ENCODE peak calls at places on chromosome 20, in four cellular contexts. A is tibial artery, E is transverse colon, B is K562. S is an unnamed sample.
A peak's percentile ranks its signal among the peaks of the same experiment; 100 is the strongest.

GRCh38 chr20:13990465-13990864 is at the start of gene SEL1L2:
- DNase-seq in A (no peak), E (no peak), B (no peak), S (no peak)

GRCh38 chr20:50930139-50931047 is 844 bp downstream of the ADNP start:
- DNase-seq in A (peak; percentile 23), E (peak; percentile 26), B (peak; percentile 21), S (peak; percentile 85)

GRCh38 chr20:34689486-34689885 is 12.6 kb upstream of the PIGU start:
- DNase-seq in A (no peak), E (no peak), B (no peak), S (no peak)

GRCh38 chr20:25000268-25000801 is 7.8 kb upstream of the APMAP start:
- DNase-seq in A (peak; percentile 74), E (peak; percentile 38), B (no peak), S (no peak)

GRCh38 chr20:42219005-42219404 is 600.8 kb upstream of the CHD6 start:
- DNase-seq in A (no peak), E (no peak), B (no peak), S (no peak)

GRCh38 chr20:8020314-8021079 is 936 bp upstream of the TMX4 start:
- DNase-seq in A (no peak), E (no peak), B (no peak), S (no peak)

GRCh38 chr20:10671850-10672578 is 1.8 kb downstream of the JAG1 start:
- DNase-seq in A (peak; percentile 88), E (peak; percentile 74), B (peak; percentile 15), S (peak; percentile 89)

GRCh38 chr20:44646641-44647274 is 4.7 kb downstream of the ADA start:
- DNase-seq in A (no peak), E (peak; percentile 36), B (no peak), S (no peak)

GRCh38 chr20:7410150-7410549 is 530.1 kb downstream of the HAO1 start:
- DNase-seq in A (no peak), E (no peak), B (no peak), S (no peak)

GRCh38 chr20:14497004-14497403 is 159.6 kb upstream of the FLRT3 start:
- DNase-seq in A (no peak), E (no peak), B (no peak), S (no peak)

GRCh38 chr20:38117205-38117604 is 47.9 kb downstream of the TGM2 start:
- DNase-seq in A (no peak), E (no peak), B (no peak), S (no peak)

GRCh38 chr20:47379433-47380150 is 23.1 kb upstream of the ZMYND8 start:
- DNase-seq in A (no peak), E (no peak), B (peak; percentile 78), S (no peak)

GRCh38 chr20:20267685-20268429 is 100.0 kb upstream of the INSM1 start:
- DNase-seq in A (peak; percentile 55), E (no peak), B (no peak), S (no peak)

GRCh38 chr20:20736303-20736702 is 23.9 kb upstream of the RALGAPA2 start:
- DNase-seq in A (no peak), E (no peak), B (no peak), S (no peak)

DNA sequence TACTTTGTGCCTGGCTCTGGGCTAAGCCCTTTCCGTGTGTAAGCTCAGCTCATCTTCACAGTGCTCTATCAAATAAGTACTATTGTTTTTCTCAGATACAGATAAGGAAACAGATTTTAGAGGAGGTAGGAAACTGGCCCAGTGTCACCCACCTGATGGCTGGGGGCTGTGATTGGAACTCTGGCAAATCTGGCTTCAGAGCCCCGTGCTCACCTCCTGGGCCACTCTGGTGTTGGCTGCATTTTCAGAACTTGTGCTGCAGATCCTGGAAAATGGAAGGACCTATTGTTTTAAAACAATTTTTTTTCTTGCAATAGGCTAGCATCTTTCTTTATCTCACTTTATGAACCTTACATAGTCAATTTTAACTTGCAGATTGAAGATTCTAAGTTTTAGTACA is 5.7 kb downstream of the STX16 start:
- DNase-seq in A (no peak), E (no peak), B (no peak), S (no peak)
- H3K4me1 ChIP-seq in A (peaks cover 23% of the 10 kb centered on the region), E (peaks cover 13% of the 10 kb centered on the region), B (peaks cover 11% of the 10 kb centered on the region), S (peaks cover 92% of the 10 kb centered on the region)

GRCh38 chr20:59157961-59158541 is 5.6 kb upstream of the ZNF831 start:
- DNase-seq in A (no peak), E (no peak), B (no peak), S (no peak)

GRCh38 chr20:59161626-59162170 is 1.9 kb upstream of the ZNF831 start:
- DNase-seq in A (no peak), E (no peak), B (no peak), S (no peak)

GRCh38 chr20:59158673-59159072 is 4.9 kb upstream of the ZNF831 start:
- DNase-seq in A (no peak), E (no peak), B (no peak), S (no peak)

GRCh38 chr20:59159091-59159821 is 4.4 kb upstream of the ZNF831 start:
- DNase-seq in A (no peak), E (peak; percentile 35), B (no peak), S (no peak)

GRCh38 chr20:59159822-59160740 is 3.5 kb upstream of the ZNF831 start:
- DNase-seq in A (no peak), E (peak; percentile 40), B (no peak), S (no peak)
- H3K4me1 ChIP-seq in A (no peaks in the 10 kb centered on the region), E (no peaks in the 10 kb centered on the region), B (no peaks in the 10 kb centered on the region), S (no peaks in the 10 kb centered on the region)

GRCh38 chr20:36482044-36482473 is 59.3 kb upstream of the MYL9 start:
- DNase-seq in A (no peak), E (no peak), B (no peak), S (peak; percentile 74)
- H3K4me1 ChIP-seq in A (peaks cover 91% of the 10 kb centered on the region), E (peaks cover 13% of the 10 kb centered on the region), B (no peaks in the 10 kb centered on the region), S (peaks cover 27% of the 10 kb centered on the region)

DNA sequence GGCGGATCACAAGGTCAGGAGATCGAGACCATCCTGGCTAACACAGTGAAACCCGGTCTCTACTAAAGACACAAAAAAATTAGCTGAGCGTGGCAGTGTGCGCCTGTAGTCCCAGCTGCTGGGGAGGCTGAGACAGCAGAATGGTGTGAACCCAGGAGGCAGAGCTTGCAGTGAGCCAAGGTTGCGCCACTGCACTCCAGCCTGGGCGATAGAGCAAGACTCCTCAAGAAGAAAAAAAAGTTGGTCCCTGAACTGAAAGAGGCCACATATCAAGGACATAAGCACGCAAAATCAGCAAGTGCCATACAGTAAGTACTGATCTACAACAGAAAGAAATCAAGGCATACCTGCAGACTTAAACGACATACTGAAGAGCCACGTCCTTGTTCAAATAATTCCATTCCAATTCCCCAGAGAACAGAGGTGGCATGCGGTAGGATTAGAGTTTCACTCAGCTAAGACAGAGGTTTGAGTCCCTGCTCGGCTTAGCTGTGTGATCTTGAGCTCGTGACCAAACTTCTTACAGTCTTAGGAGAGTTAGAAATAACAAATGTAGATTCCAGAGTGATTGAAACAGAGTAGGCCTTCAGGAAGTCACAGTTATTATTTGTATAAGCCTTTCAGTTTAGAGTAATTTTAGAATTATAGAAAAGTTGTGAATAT is 29.2 kb downstream of the B4GALT5 start:
- DNase-seq in A (no peak), E (no peak), B (no peak), S (no peak)
- H3K4me1 ChIP-seq in A (peaks cover 28% of the 10 kb centered on the region), E (peaks cover 35% of the 10 kb centered on the region), B (peaks cover 53% of the 10 kb centered on the region), S (peaks cover 99% of the 10 kb centered on the region)

GRCh38 chr20:57256205-57256604 is 10.2 kb downstream of the BMP7 start:
- DNase-seq in A (no peak), E (no peak), B (no peak), S (no peak)
- H3K4me1 ChIP-seq in A (no peaks in the 10 kb centered on the region), E (no peaks in the 10 kb centered on the region), B (peaks cover 6% of the 10 kb centered on the region), S (no peaks in the 10 kb centered on the region)

GRCh38 chr20:63020681-63021080 is 13.9 kb upstream of the BHLHE23 start:
- DNase-seq in A (no peak), E (no peak), B (no peak), S (no peak)
- H3K4me1 ChIP-seq in A (no peaks in the 10 kb centered on the region), E (no peaks in the 10 kb centered on the region), B (no peaks in the 10 kb centered on the region), S (no peaks in the 10 kb centered on the region)

GRCh38 chr20:49286689-49287551 is 9.1 kb upstream of the ZNFX1 start:
- DNase-seq in A (no peak), E (peak; percentile 10), B (peak; percentile 31), S (no peak)
- H3K4me1 ChIP-seq in A (no peaks in the 10 kb centered on the region), E (no peaks in the 10 kb centered on the region), B (peaks cover 51% of the 10 kb centered on the region), S (peaks cover 7% of the 10 kb centered on the region)

DNA sequence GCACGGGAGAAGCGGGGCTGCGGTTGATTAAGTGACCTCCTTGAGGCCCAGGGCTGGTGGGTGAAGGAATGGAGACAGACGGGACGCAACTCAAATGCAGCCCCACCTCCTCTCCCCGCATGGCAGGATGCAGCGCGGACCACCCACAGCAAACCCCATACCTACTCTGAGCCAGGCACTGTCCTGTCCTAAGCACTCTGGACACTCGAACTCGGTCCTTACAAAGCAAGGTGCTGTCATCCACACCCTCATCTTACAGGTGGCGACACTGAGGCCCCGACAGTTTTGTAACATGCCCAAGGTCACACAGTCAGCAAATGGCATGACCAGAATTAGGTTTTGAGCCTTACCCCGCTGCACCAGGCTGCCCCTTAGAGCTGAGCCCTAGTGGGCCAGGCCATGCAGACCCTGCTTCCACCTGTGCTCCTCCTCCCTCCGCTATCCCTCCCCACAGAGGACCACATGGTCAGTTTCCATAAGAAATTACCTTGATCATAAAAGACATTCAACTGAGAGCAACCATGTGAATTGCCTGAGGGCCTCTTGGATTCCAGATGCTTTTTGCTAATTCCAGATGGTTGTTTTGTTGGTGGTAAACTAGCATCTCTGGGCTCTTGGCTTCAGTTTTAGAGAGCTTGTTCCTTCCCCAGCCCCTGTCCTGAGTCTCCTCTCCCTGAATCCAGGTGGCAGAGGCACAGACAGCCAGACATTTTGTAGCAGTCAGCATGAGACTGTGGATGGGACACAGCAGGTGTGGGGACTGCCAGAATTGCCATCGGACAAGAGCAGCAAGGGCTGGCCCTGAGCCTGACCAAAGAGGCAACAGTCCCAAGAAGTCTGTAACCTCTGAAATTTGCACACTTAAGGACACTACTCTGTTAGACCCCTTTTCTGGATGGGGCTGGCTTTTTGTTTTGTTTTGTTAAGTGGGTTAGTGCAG is 171.9 kb upstream of the PMEPA1 start:
- DNase-seq in A (no peak), E (no peak), B (no peak), S (no peak)
- H3K4me1 ChIP-seq in A (peaks cover 9% of the 10 kb centered on the region), E (no peaks in the 10 kb centered on the region), B (no peaks in the 10 kb centered on the region), S (no peaks in the 10 kb centered on the region)

DNA sequence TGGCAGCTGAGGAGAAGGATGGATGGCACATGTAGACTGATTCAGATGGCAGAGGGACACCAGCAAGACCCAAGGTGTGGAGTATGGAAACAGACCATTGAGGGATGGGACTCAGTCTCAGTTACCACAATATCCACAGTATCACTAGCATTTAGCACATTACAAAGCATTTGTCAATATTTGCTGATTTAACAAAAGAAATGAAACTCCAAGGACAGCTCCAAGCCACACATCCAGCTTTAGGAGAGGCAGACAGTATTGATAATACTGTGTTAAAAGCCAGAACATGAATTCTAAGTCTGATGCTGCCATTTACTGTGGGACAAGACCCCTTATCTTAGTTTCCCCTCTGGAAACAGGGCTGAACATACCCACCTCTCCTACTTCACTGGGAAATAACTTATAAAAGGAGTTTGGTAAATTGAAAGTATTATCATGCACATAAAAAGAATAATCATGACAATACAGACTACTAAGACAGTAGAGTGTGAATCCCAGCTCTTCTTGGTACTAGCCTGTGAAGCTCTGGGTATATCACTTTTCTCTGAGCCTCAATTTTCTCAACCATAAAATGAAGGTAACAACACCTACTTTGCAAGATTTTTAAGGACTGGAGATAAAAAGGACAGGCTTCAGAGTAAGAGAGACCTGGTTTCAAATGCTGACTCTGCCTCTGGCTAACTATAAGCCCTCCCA is 11.1 kb downstream of the BCL2L1 start:
- DNase-seq in A (no peak), E (no peak), B (no peak), S (no peak)
- H3K4me1 ChIP-seq in A (peaks cover 65% of the 10 kb centered on the region), E (peaks cover 64% of the 10 kb centered on the region), B (peaks cover 83% of the 10 kb centered on the region), S (peaks cover 73% of the 10 kb centered on the region)

S was measured in left lung.